ENCODE peak calls at places on chromosomes 13 and 19, in four cellular contexts. One of them, this sample, is unnamed.

GRCh38 chr19:48674216-48674809 is 1.5 kb upstream of the NTN5 start:
- DNase-seq in vagina: no peak
- DNase-seq in lung: no peak
- DNase-seq in mesenchymal stem cell: no peak
- DNase-seq in this sample: no peak

GRCh38 chr19:46499692-46500091 is 4.0 kb upstream of the PNMA8B start:
- DNase-seq in mesenchymal stem cell: no peak
- DNase-seq in vagina: no peak
- DNase-seq in lung: no peak
- DNase-seq in this sample: no peak

GRCh38 chr19:12782424-12783225 is 7.3 kb upstream of the HOOK2 start:
- DNase-seq in mesenchymal stem cell: peak; percentile 96
- DNase-seq in vagina: no peak
- DNase-seq in lung: peak; percentile 88
- DNase-seq in this sample: peak; percentile 67

GRCh38 chr13:63305641-63306133 is 1890.0 kb upstream of the PCDH20 start:
- DNase-seq in vagina: no peak
- DNase-seq in lung: no peak
- DNase-seq in mesenchymal stem cell: no peak
- DNase-seq in this sample: no peak

GRCh38 chr13:60356970-60357369 is 40.0 kb upstream of the TDRD3 start:
- DNase-seq in mesenchymal stem cell: no peak
- DNase-seq in vagina: no peak
- DNase-seq in lung: no peak
- DNase-seq in this sample: no peak

GRCh38 chr13:97562962-97563361 is 129.0 kb downstream of the RAP2A start:
- DNase-seq in lung: no peak
- DNase-seq in mesenchymal stem cell: no peak
- DNase-seq in vagina: no peak
- DNase-seq in this sample: no peak

GRCh38 chr13:99053636-99054233 is 75.9 kb upstream of the DOCK9 start:
- DNase-seq in vagina: peak; percentile 65
- DNase-seq in lung: no peak
- DNase-seq in mesenchymal stem cell: no peak
- DNase-seq in this sample: no peak

GRCh38 chr13:39422845-39423565 is 180.0 kb downstream of the LHFPL6 start:
- DNase-seq in lung: no peak
- DNase-seq in vagina: no peak
- DNase-seq in mesenchymal stem cell: no peak
- DNase-seq in this sample: no peak

GRCh38 chr19:4844348-4845179 is 13.1 kb upstream of the TICAM1 start:
- DNase-seq in lung: no peak
- DNase-seq in mesenchymal stem cell: peak; percentile 65
- DNase-seq in vagina: no peak
- DNase-seq in this sample: no peak

GRCh38 chr19:17841810-17842662 is 5.7 kb downstream of the JAK3 start:
- DNase-seq in lung: peak; percentile 65
- DNase-seq in mesenchymal stem cell: peak; percentile 86
- DNase-seq in vagina: no peak
- DNase-seq in this sample: peak; percentile 48

GRCh38 chr13:113959198-113959597 is 14.7 kb downstream of the C13orf46 start:
- DNase-seq in vagina: no peak
- DNase-seq in mesenchymal stem cell: no peak
- DNase-seq in lung: no peak
- DNase-seq in this sample: no peak

GRCh38 chr13:25886438-25887214 is 165.2 kb downstream of the SHISA2 start:
- DNase-seq in mesenchymal stem cell: peak; percentile 99
- DNase-seq in lung: no peak
- DNase-seq in vagina: no peak
- DNase-seq in this sample: no peak

GRCh38 chr13:27403727-27404385 is 20.6 kb upstream of the GTF3A start:
- DNase-seq in lung: no peak
- DNase-seq in vagina: no peak
- DNase-seq in mesenchymal stem cell: peak; percentile 31
- DNase-seq in this sample: no peak

DNA sequence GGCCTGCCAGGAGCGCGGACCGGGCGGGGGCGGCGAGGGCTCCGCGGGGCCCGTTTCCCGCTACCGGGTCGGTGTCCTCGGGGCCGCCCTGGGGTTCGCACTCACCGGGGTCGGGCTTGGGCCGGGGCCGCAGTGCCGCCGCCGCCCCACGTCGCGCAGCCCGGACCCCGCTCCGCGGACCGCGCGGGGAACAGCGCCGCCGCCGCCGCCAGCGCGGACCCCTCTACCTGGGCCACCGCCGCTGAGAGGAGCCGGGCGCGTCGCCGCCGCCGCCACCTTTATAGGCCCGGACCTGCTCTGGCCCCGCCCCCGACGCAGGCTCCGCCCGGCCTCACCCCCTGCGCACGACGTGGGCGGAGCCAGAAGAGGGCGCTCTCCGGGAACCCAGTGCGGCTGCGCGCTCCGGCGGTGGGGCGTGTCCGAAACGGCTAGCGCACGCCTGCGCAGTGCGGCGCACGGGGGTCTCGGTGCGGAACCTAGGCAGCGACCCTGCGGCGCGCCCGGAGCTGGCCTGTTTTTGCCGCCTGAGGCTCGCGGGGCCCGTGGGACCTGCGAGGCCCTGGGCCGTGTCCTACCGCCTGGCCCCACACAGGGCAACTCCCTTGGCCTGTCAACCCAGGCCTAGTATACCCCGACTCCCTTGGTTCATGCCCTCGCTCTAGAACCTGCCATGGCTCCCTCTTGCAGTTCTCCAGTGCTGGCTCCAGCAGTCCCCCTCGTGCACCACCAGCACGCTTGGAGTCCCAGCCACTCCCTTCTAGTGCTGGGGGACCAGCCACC is at the start of gene MKNK2:
- DNase-seq in lung: peak; percentile 92
- DNase-seq in mesenchymal stem cell: peak; percentile 79
- DNase-seq in vagina: no peak
- DNase-seq in this sample: peak; percentile 92
- H3K4me1 ChIP-seq in lung: peaks cover 13% of the 10 kb centered on the region
- H3K4me1 ChIP-seq in mesenchymal stem cell: peaks cover 55% of the 10 kb centered on the region
- H3K4me1 ChIP-seq in vagina: peaks cover 85% of the 10 kb centered on the region
- H3K4me1 ChIP-seq in this sample: peaks cover 45% of the 10 kb centered on the region

GRCh38 chr19:2059422-2060201 is 8.6 kb upstream of the MKNK2 start:
- DNase-seq in mesenchymal stem cell: peak; percentile 91
- DNase-seq in lung: peak; percentile 92
- DNase-seq in vagina: no peak
- DNase-seq in this sample: peak; percentile 66
- H3K4me1 ChIP-seq in mesenchymal stem cell: peaks cover 65% of the 10 kb centered on the region
- H3K4me1 ChIP-seq in lung: peaks cover 5% of the 10 kb centered on the region
- H3K4me1 ChIP-seq in vagina: peaks cover 81% of the 10 kb centered on the region
- H3K4me1 ChIP-seq in this sample: peaks cover 41% of the 10 kb centered on the region

GRCh38 chr13:48626726-48627451 is 26.8 kb upstream of the CYSLTR2 start:
- DNase-seq in lung: no peak
- DNase-seq in vagina: no peak
- DNase-seq in mesenchymal stem cell: peak; percentile 17
- DNase-seq in this sample: no peak

GRCh38 chr13:48626077-48626449 is 27.7 kb upstream of the CYSLTR2 start:
- DNase-seq in mesenchymal stem cell: peak; percentile 52
- DNase-seq in vagina: peak; percentile 25
- DNase-seq in lung: no peak
- DNase-seq in this sample: no peak

GRCh38 chr13:48625396-48626076 is 28.2 kb upstream of the CYSLTR2 start:
- DNase-seq in mesenchymal stem cell: no peak
- DNase-seq in vagina: peak; percentile 10
- DNase-seq in lung: no peak
- DNase-seq in this sample: no peak

GRCh38 chr13:48624016-48624415 is 29.7 kb upstream of the CYSLTR2 start:
- DNase-seq in mesenchymal stem cell: no peak
- DNase-seq in vagina: no peak
- DNase-seq in lung: no peak
- DNase-seq in this sample: no peak

GRCh38 chr13:48624858-48625257 is 28.9 kb upstream of the CYSLTR2 start:
- DNase-seq in lung: no peak
- DNase-seq in vagina: peak; percentile 6
- DNase-seq in mesenchymal stem cell: peak; percentile 48
- DNase-seq in this sample: no peak
- H3K4me1 ChIP-seq in lung: peaks cover 4% of the 10 kb centered on the region
- H3K4me1 ChIP-seq in vagina: no peaks in the 10 kb centered on the region
- H3K4me1 ChIP-seq in mesenchymal stem cell: peaks cover 3% of the 10 kb centered on the region
- H3K4me1 ChIP-seq in this sample: no peaks in the 10 kb centered on the region

DNA sequence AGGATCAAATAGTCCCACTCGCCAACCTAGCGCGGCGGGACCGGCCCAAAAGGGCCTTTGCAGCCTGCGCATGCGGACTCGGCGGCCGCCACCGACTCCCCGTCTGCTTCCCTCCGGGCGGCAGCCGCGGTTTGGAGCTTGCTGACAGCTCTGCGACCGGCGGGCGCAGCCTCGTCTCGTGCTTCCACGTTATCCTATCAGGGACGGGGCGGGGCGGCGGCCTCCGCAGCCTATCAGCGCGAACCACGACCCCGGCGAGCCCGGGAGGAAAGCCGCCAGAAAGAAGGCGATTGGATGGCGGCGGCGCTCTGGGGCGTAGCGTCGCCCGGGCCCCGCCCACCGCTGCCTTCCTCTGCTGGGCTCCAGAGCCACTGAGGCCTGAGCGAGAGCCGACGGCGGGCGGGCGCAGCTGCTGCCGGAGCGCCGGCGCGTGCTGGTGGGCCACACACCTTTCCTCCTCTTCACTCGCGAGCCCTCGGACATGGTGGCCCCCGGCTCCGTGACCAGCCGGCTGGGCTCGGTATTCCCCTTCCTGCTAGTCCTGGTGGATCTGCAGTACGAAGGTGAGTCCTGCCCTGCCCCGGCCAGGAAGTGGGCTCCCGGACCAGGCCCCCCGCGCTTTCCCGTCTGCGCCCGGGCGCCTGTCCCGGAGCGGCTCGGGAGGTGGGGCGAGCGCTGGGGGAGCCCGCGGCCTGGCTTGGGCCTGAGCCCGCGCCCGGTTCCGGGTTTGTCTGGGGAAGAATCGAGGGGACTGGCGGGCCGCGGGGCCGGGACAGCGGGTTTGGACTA is at the start of gene DNAJC3:
- DNase-seq in vagina: peak; percentile 99
- DNase-seq in lung: peak; percentile 99
- DNase-seq in mesenchymal stem cell: peak; percentile 98
- DNase-seq in this sample: peak; percentile 99
- H3K4me1 ChIP-seq in vagina: peaks cover 50% of the 10 kb centered on the region
- H3K4me1 ChIP-seq in lung: peaks cover 14% of the 10 kb centered on the region
- H3K4me1 ChIP-seq in mesenchymal stem cell: peaks cover 2% of the 10 kb centered on the region
- H3K4me1 ChIP-seq in this sample: no peaks in the 10 kb centered on the region

DNA sequence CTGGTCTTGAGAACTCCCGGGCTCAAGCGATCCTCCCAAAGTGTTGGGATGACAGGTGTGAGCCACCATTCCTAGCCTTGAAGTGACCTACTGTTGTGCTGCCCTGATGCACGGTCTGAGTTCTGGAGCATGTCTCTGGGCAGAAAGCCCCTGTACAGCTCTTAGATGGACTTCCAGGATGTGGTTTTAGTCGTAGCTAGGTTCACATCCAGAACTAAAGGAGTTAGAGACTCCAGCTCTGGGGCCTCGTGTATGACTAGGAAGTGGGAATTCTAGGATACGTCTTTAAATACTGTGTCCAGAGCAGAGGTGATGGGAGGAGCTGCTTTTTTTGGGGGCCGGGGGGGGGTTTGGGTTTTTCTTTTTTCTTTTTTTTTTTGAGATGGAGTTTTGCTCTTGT is 12.2 kb downstream of the UPF1 start:
- DNase-seq in lung: no peak
- DNase-seq in vagina: no peak
- DNase-seq in mesenchymal stem cell: no peak
- DNase-seq in this sample: no peak
- H3K4me1 ChIP-seq in lung: peaks cover 6% of the 10 kb centered on the region
- H3K4me1 ChIP-seq in vagina: peaks cover 91% of the 10 kb centered on the region
- H3K4me1 ChIP-seq in mesenchymal stem cell: peaks cover 43% of the 10 kb centered on the region
- H3K4me1 ChIP-seq in this sample: peaks cover 26% of the 10 kb centered on the region

DNA sequence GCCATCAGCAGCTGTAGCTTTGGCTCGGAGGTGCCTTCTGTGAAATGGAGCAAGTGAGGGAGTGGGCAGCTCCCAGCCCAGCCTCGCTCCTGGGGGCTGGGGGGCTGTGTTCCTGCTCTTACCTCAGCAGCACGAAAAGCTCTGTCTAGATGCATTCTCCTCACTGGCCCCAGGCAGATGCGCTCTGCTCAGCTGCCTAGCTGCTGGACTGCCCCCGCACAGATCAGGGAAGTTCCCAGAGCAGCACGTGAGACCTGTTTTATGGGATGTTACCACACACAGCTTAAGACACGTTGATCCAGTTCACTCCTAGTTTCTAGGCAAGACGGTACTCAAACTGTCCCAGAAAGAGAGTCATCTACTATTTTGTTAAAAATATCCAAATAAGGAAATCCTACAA is 13.6 kb downstream of the LCP1 start:
- DNase-seq in vagina: no peak
- DNase-seq in mesenchymal stem cell: peak; percentile 48
- DNase-seq in lung: no peak
- DNase-seq in this sample: peak; percentile 84
- H3K4me1 ChIP-seq in vagina: peaks cover 11% of the 10 kb centered on the region
- H3K4me1 ChIP-seq in mesenchymal stem cell: peaks cover 9% of the 10 kb centered on the region
- H3K4me1 ChIP-seq in lung: no peaks in the 10 kb centered on the region
- H3K4me1 ChIP-seq in this sample: peaks cover 4% of the 10 kb centered on the region

GRCh38 chr19:56120002-56120370 is 1.1 kb downstream of the ZNF787 start:
- DNase-seq in mesenchymal stem cell: no peak
- DNase-seq in lung: no peak
- DNase-seq in vagina: no peak
- DNase-seq in this sample: no peak
- H3K4me1 ChIP-seq in mesenchymal stem cell: peaks cover 29% of the 10 kb centered on the region
- H3K4me1 ChIP-seq in lung: peaks cover 6% of the 10 kb centered on the region
- H3K4me1 ChIP-seq in vagina: peaks cover 62% of the 10 kb centered on the region
- H3K4me1 ChIP-seq in this sample: peaks cover 10% of the 10 kb centered on the region

GRCh38 chr13:110509478-110509926 is 52.0 kb downstream of the RAB20 start:
- DNase-seq in vagina: no peak
- DNase-seq in mesenchymal stem cell: peak; percentile 48
- DNase-seq in lung: no peak
- DNase-seq in this sample: no peak
- H3K4me1 ChIP-seq in vagina: no peaks in the 10 kb centered on the region
- H3K4me1 ChIP-seq in mesenchymal stem cell: peaks cover 30% of the 10 kb centered on the region
- H3K4me1 ChIP-seq in lung: no peaks in the 10 kb centered on the region
- H3K4me1 ChIP-seq in this sample: no peaks in the 10 kb centered on the region